ENCODE peak calls at places on chromosomes 13 and 19, in nine cellular contexts. R, K, B, E, Q, J, G, Y and O are unnamed samples.
A peak's percentile ranks its signal among the peaks of the same experiment; 100 is the strongest.

GRCh38 chr13:109737606-109738005 is 48.8 kb downstream of the IRS2 start:
- DNase-seq in J (no peak), Y (no peak), K (no peak), R (peak; percentile 59), E (no peak), B (no peak), G (no peak), Q (peak; percentile 25), O (no peak)

GRCh38 chr13:63081400-63082014 is 1665.9 kb upstream of the PCDH20 start:
- DNase-seq in Q (no peak), Y (no peak), K (no peak), B (no peak), E (no peak), J (no peak), G (no peak), R (no peak), O (no peak)

GRCh38 chr13:85383291-85383690 is 415.9 kb downstream of the SLITRK6 start:
- DNase-seq in Y (no peak), E (no peak), G (no peak), K (peak; percentile 36), B (no peak), R (no peak), J (no peak), Q (no peak), O (no peak)

GRCh38 chr13:99053636-99054233 is 75.9 kb upstream of the DOCK9 start:
- DNase-seq in E (no peak), B (no peak), Q (no peak), J (no peak), K (no peak), R (no peak), Y (no peak), G (no peak), O (no peak)

GRCh38 chr19:38769635-38770211 is 3.6 kb downstream of the LGALS7 start:
- DNase-seq in Y (peak; percentile 87), K (no peak), B (peak; percentile 6), J (no peak), Q (peak; percentile 68), G (peak; percentile 87), R (peak; percentile 92), E (no peak), O (peak; percentile 42)

GRCh38 chr13:40762849-40763248 is 8.1 kb downstream of the MRPS31 start:
- DNase-seq in B (no peak), Y (no peak), G (no peak), Q (peak; percentile 20), E (no peak), J (no peak), R (peak; percentile 54), K (no peak), O (no peak)

GRCh38 chr13:32414580-32414979 is 13.3 kb downstream of the N4BP2L1 start:
- DNase-seq in E (no peak), Y (no peak), R (no peak), Q (no peak), K (no peak), B (no peak), J (no peak), G (no peak), O (no peak)

GRCh38 chr13:48319458-48320395 is 16.2 kb downstream of the RB1 start:
- DNase-seq in J (no peak), E (no peak), R (no peak), G (no peak), Y (no peak), B (no peak), Q (no peak), K (no peak), O (no peak)

GRCh38 chr19:2039959-2040646 is 10.9 kb downstream of the MKNK2 start:
- DNase-seq in G (no peak), B (no peak), J (no peak), K (no peak), Y (no peak), R (no peak), E (no peak), Q (no peak), O (no peak)

GRCh38 chr13:29597701-29598100 is 2.2 kb upstream of the SLC7A1 start:
- DNase-seq in Q (no peak), E (no peak), R (no peak), K (no peak), B (no peak), J (no peak), Y (no peak), G (no peak), O (no peak)

GRCh38 chr13:90545070-90545840 is 802.2 kb upstream of the MIR17HG start:
- DNase-seq in Y (no peak), R (no peak), E (no peak), J (no peak), B (no peak), K (peak; percentile 90), G (no peak), Q (peak; percentile 32), O (no peak)

GRCh38 chr19:6480843-6481415 is 658 bp downstream of the DENND1C start:
- DNase-seq in Q (no peak), R (no peak), J (no peak), G (no peak), E (no peak), B (no peak), Y (peak; percentile 32), K (no peak), O (no peak)

GRCh38 chr19:31641591-31641990 is 292.4 kb upstream of the TSHZ3 start:
- DNase-seq in J (no peak), B (no peak), K (no peak), Q (no peak), G (no peak), R (no peak), E (no peak), Y (no peak), O (no peak)

GRCh38 chr13:52599037-52599852 is 43.0 kb upstream of the HNRNPA1L2 start:
- DNase-seq in G (no peak), R (peak; percentile 29), J (no peak), E (no peak), K (peak; percentile 73), Q (peak; percentile 58), Y (no peak), B (no peak), O (no peak)

GRCh38 chr13:30587231-30587630 is 30.5 kb upstream of the USPL1 start:
- DNase-seq in Q (no peak), J (no peak), K (no peak), R (no peak), G (no peak), Y (no peak), B (no peak), E (no peak), O (no peak)

GRCh38 chr13:48160879-48161278 is 66.0 kb upstream of the MED4 start:
- DNase-seq in B (no peak), R (peak; percentile 64), G (no peak), Y (no peak), E (no peak), J (no peak), Q (peak; percentile 47), K (no peak), O (no peak)

GRCh38 chr19:41264581-41265375 is 606 bp downstream of the HNRNPUL1 start:
- DNase-seq in K (peak; percentile 26), R (peak; percentile 52), Q (peak; percentile 65), E (no peak), Y (peak; percentile 46), J (peak; percentile 39), G (peak; percentile 57), B (peak; percentile 32), O (no peak)

GRCh38 chr13:61648546-61648945 is 232.9 kb upstream of the PCDH20 start:
- DNase-seq in G (no peak), R (no peak), J (no peak), B (no peak), Q (no peak), E (no peak), Y (no peak), K (no peak), O (no peak)

GRCh38 chr13:110425444-110425780 is 118.3 kb downstream of the COL4A2 start:
- DNase-seq in Q (peak; percentile 54), K (no peak), Y (no peak), R (no peak), E (no peak), B (no peak), J (no peak), G (no peak), O (no peak)

GRCh38 chr13:113618455-113618854 is 33.9 kb downstream of the TFDP1 start:
- DNase-seq in Q (no peak), B (no peak), J (no peak), R (no peak), Y (no peak), K (no peak), G (no peak), E (no peak), O (no peak)

GRCh38 chr13:94886191-94886590 is 173.8 kb upstream of the SOX21 start:
- DNase-seq in G (no peak), Q (peak; percentile 28), Y (no peak), R (peak; percentile 53), E (no peak), B (no peak), J (no peak), K (no peak), O (no peak)

GRCh38 chr19:54414156-54414555 is 1.1 kb upstream of the TTYH1 start:
- DNase-seq in R (no peak), G (no peak), J (no peak), Q (no peak), K (no peak), Y (no peak), B (no peak), E (no peak), O (no peak)

GRCh38 chr19:5122121-5122400 is 153.1 kb downstream of the KDM4B start:
- DNase-seq in B (no peak), E (no peak), K (no peak), J (no peak), Q (no peak), Y (no peak), G (no peak), R (no peak), O (no peak)

GRCh38 chr13:93751117-93751516 is 524.5 kb downstream of the GPC6 start:
- DNase-seq in E (no peak), Q (no peak), G (no peak), J (no peak), K (no peak), B (no peak), R (no peak), Y (no peak), O (no peak)

GRCh38 chr13:73983109-73983508 is 151.1 kb downstream of the KLF12 start:
- DNase-seq in G (no peak), J (no peak), B (no peak), Y (no peak), R (no peak), E (no peak), K (no peak), Q (no peak), O (no peak)

GRCh38 chr13:34011552-34012085 is 193.7 kb downstream of the RFC3 start:
- DNase-seq in K (peak; percentile 43), E (no peak), G (no peak), Y (no peak), Q (no peak), B (no peak), R (no peak), J (peak; percentile 36), O (no peak)

GRCh38 chr19:10701955-10702307 is 692 bp downstream of the QTRT1 start:
- DNase-seq in Q (peak; percentile 29), G (peak; percentile 61), E (no peak), Y (peak; percentile 63), K (peak; percentile 39), R (no peak), J (peak; percentile 24), B (peak; percentile 35), O (no peak)

GRCh38 chr19:52397310-52398090 is at the start of gene ZNF528:
- DNase-seq in E (no peak), G (peak; percentile 2), Y (peak; percentile 93), J (peak; percentile 31), K (peak; percentile 67), R (peak; percentile 100), B (peak; percentile 96), Q (peak; percentile 94), O (peak; percentile 89)

GRCh38 chr13:25253702-25254101 is 33.6 kb downstream of the MTMR6 start:
- DNase-seq in E (no peak), J (no peak), Y (no peak), B (no peak), K (no peak), Q (no peak), G (no peak), R (peak; percentile 21), O (no peak)